ENCODE peak calls at places on chromosomes 12 and 14, in seven cellular contexts. U is effector memory CD4-positive, alpha-beta T cell; V is right lobe of liver; E is body of pancreas; A is prostate gland; C is PC-9; S is H9. T is an unnamed sample.

GRCh38 chr14:54175298-54175942 is 218.8 kb upstream of the BMP4 start:
- DNase-seq in V (peak; percentile 22), A (peak; percentile 59), U (no peak), S (peak; percentile 64), C (peak; percentile 37), E (peak; percentile 69), T (peak; percentile 42)

GRCh38 chr12:22173154-22173553 is 127.1 kb downstream of the CMAS start:
- DNase-seq in C (no peak), A (no peak), E (no peak), V (no peak), S (no peak), U (no peak), T (no peak)

GRCh38 chr12:131989021-131989420 is 39.3 kb downstream of the EP400 start:
- DNase-seq in C (no peak), E (no peak), S (no peak), U (no peak), A (no peak), V (no peak), T (no peak)

GRCh38 chr12:65170245-65170881 is 980 bp downstream of the LEMD3 start:
- DNase-seq in V (peak; percentile 77), C (no peak), E (peak; percentile 54), S (peak; percentile 67), U (peak; percentile 64), A (peak; percentile 36), T (peak; percentile 63)

GRCh38 chr12:52037248-52037861 is 13.9 kb upstream of the NR4A1 start:
- DNase-seq in S (peak; percentile 61), E (peak; percentile 61), C (no peak), U (no peak), A (no peak), V (no peak), T (no peak)

GRCh38 chr14:73802431-73803188 is 49.0 kb upstream of the PTGR2 start:
- DNase-seq in S (peak; percentile 51), A (peak; percentile 68), V (no peak), E (no peak), U (no peak), C (no peak), T (peak; percentile 92)

GRCh38 chr14:21978184-21978998 is 304.8 kb upstream of the OR4E1 start:
- DNase-seq in V (no peak), A (no peak), S (peak; percentile 75), U (no peak), E (peak; percentile 37), C (peak; percentile 34), T (no peak)

GRCh38 chr12:109440851-109441490 is 36.1 kb downstream of the KCTD10 start:
- DNase-seq in A (no peak), S (no peak), U (no peak), C (no peak), E (peak; percentile 12), V (no peak), T (no peak)

GRCh38 chr14:27386391-27386790 is 788.6 kb upstream of the NOVA1 start:
- DNase-seq in A (no peak), S (no peak), E (no peak), U (no peak), C (no peak), V (no peak), T (no peak)

GRCh38 chr14:39469094-39469710 is 37.0 kb upstream of the FBXO33 start:
- DNase-seq in S (peak; percentile 70), V (no peak), E (no peak), A (no peak), U (no peak), C (no peak), T (no peak)

GRCh38 chr12:76144253-76144564 is 59.7 kb upstream of the NAP1L1 start:
- DNase-seq in U (no peak), E (peak; percentile 32), C (no peak), V (no peak), S (no peak), A (no peak), T (no peak)

GRCh38 chr12:65308601-65309071 is 30.2 kb downstream of the MSRB3 start:
- DNase-seq in U (no peak), C (no peak), V (no peak), E (no peak), S (no peak), A (no peak), T (peak; percentile 34)

GRCh38 chr12:3132636-3133409 is 55.6 kb downstream of the TSPAN9 start:
- DNase-seq in C (no peak), S (peak; percentile 87), U (no peak), E (peak; percentile 39), V (no peak), A (no peak), T (no peak)

DNA sequence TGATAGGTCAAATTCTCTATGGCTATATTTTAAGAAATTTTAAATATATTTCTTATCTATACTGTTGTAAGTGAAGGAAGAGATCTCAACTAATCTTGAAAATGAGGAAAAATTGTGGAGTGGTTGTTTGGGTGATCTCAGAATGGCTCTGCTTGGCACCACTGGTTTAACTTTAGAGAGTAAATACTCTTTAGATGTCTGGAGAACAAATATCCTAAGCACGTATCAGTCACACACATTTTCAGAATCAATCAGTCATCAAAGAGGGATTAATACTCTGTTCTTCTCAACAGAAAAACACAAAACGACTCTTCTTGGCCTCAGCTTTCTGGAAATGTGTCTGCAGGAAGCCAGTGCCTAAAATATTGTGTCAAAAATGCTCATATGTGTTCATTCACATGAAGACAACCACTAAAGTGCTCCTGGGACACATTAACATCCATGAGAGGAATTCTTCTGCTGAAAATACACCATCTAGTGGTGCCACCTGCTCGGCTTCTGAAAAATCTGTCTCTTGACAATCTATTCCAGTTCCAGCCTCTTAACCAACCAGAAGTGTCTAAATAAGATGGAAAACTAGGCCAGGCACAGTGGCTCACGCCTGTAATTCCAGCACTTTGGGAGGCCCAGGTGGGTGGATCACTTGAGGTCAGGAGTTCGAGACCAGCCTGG is 81.1 kb upstream of the CCDC198 start:
- DNase-seq in E (peak; percentile 2), V (no peak), C (no peak), S (no peak), A (no peak), U (no peak), T (no peak)
- H3K27ac ChIP-seq in E (no peak overlapping the region), V (no peak overlapping the region), C (no peak overlapping the region), S (no peak overlapping the region), A (no peak overlapping the region), U (no peak overlapping the region), T (no peak overlapping the region)

GRCh38 chr12:46958599-46959290 is 120.7 kb upstream of the PCED1B start:
- DNase-seq in E (no peak), U (no peak), A (no peak), S (no peak), V (no peak), C (no peak), T (no peak)

GRCh38 chr12:46958093-46958492 is 121.3 kb upstream of the PCED1B start:
- DNase-seq in E (no peak), C (no peak), S (no peak), A (no peak), U (no peak), V (no peak), T (no peak)

GRCh38 chr12:46959484-46959883 is 119.9 kb upstream of the PCED1B start:
- DNase-seq in E (no peak), V (no peak), S (no peak), A (no peak), C (peak; percentile 97), U (no peak), T (peak; percentile 91)

GRCh38 chr12:46952880-46953517 is 126.4 kb upstream of the PCED1B start:
- DNase-seq in V (no peak), U (no peak), E (no peak), A (no peak), C (no peak), S (no peak), T (no peak)

GRCh38 chr12:46956451-46957035 is 122.9 kb upstream of the PCED1B start:
- DNase-seq in C (no peak), V (no peak), S (no peak), U (no peak), E (no peak), A (no peak), T (no peak)
- H3K27ac ChIP-seq in C (no peak overlapping the region), V (no peak overlapping the region), S (no peak overlapping the region), U (no peak overlapping the region), E (no peak overlapping the region), A (no peak overlapping the region), T (no peak overlapping the region)

GRCh38 chr14:75428230-75429104 is 645 bp downstream of the JDP2 start:
- DNase-seq in E (peak; percentile 51), C (no peak), A (no peak), S (no peak), U (no peak), V (peak; percentile 51), T (no peak)
- H3K27ac ChIP-seq in E (peak overlapping the region; percentile 81), C (no peak overlapping the region), A (peak overlapping the region; percentile 65), S (no peak overlapping the region), U (no peak overlapping the region), V (peak overlapping the region; percentile 45), T (no peak overlapping the region)

GRCh38 chr12:124972211-124972610 is 16.7 kb downstream of the DHX37 start:
- DNase-seq in U (no peak), C (no peak), V (no peak), S (no peak), A (no peak), E (no peak), T (no peak)
- H3K27ac ChIP-seq in U (no peak overlapping the region), C (no peak overlapping the region), V (no peak overlapping the region), S (no peak overlapping the region), A (no peak overlapping the region), E (no peak overlapping the region), T (no peak overlapping the region)

GRCh38 chr14:75063491-75064204 is at the start of gene ACYP1:
- DNase-seq in E (peak; percentile 92), V (peak; percentile 92), S (peak; percentile 96), U (peak; percentile 83), C (peak; percentile 91), A (peak; percentile 92), T (peak; percentile 59)
- H3K27ac ChIP-seq in E (peak within 1 kb of the TSS; percentile 83), V (peak within 1 kb of the TSS; percentile 30), S (no peak within 1 kb of the TSS), U (peak within 1 kb of the TSS; percentile 77), C (peak within 1 kb of the TSS; percentile 37), A (peak within 1 kb of the TSS; percentile 70), T (peak within 1 kb of the TSS; percentile 30)

DNA sequence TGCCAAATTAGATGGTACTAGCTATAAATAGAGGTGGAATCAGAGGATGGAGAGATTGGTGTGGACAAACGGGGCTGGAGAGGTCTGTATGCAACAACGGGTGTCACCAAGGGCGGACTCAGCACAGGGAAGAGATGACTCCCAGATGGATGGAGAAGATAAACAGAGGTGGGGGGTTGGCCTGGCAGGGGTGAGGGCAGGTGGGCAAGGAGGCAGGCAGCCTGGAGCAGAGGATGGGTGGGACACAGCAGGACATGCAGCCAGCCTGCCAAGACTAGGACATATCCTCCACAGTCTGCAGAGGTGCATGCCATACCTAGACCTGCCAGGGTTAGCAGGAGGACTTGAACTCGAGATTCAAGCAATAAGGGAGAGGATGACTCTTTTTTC is 56.2 kb downstream of the TTC7B start:
- DNase-seq in E (no peak), C (no peak), A (peak; percentile 2), U (no peak), S (no peak), V (no peak), T (no peak)
- H3K27ac ChIP-seq in E (no peak overlapping the region), C (no peak overlapping the region), A (no peak overlapping the region), U (no peak overlapping the region), S (no peak overlapping the region), V (no peak overlapping the region), T (no peak overlapping the region)

T was measured in foreskin keratinocyte.